ENCODE peak calls at places on chromosome 18, in ten cellular contexts. F is astrocyte of the spinal cord; P is CD4-positive, alpha-beta T cell; D is GM06990; Y is right lobe of liver; I is AG09319; Q is foreskin fibroblast; G is fibroblast of the aortic adventitia; A is fibroblast of lung; K is nephron progenitor cell. Z is an unnamed sample.

GRCh38 chr18:5298156-5298852 is 2.8 kb upstream of the ZBTB14 start:
- DNase-seq in D (no peak), K (no peak), A (no peak), Y (no peak), G (no peak), Q (no peak), P (no peak), F (peak), I (no peak), Z (no peak)

GRCh38 chr18:3935316-3935715 is 485.3 kb downstream of the TGIF1 start:
- DNase-seq in Q (peak), A (no peak), D (no peak), K (no peak), Y (no peak), P (no peak), G (peak), I (no peak), F (no peak), Z (no peak)

GRCh38 chr18:76963951-76964350 is 141.6 kb downstream of the ZNF236 start:
- DNase-seq in G (no peak), Y (no peak), F (no peak), D (no peak), A (no peak), Q (no peak), I (no peak), K (no peak), P (no peak), Z (no peak)

GRCh38 chr18:7390731-7391492 is 160.0 kb downstream of the LRRC30 start:
- DNase-seq in A (no peak), D (no peak), I (no peak), P (no peak), G (no peak), Q (no peak), Y (no peak), F (no peak), K (no peak), Z (no peak)

GRCh38 chr18:29164993-29165599 is 988.2 kb upstream of the CDH2 start:
- DNase-seq in I (peak), F (peak), Q (peak), D (no peak), Y (no peak), A (peak), K (no peak), P (no peak), G (peak), Z (no peak)

GRCh38 chr18:79925656-79925979 is 25.8 kb downstream of the SLC66A2 start:
- DNase-seq in K (no peak), F (no peak), A (no peak), G (no peak), P (no peak), I (no peak), D (no peak), Y (no peak), Q (no peak), Z (no peak)

GRCh38 chr18:48804856-48805610 is 145.7 kb downstream of the SMAD7 start:
- DNase-seq in A (no peak), I (no peak), K (peak), Y (no peak), Q (no peak), D (no peak), F (no peak), G (no peak), P (no peak), Z (peak)

GRCh38 chr18:62897153-62897552 is 181.8 kb downstream of the PHLPP1 start:
- DNase-seq in K (no peak), G (peak), P (no peak), Q (peak), D (no peak), I (no peak), A (peak), Y (no peak), F (peak), Z (no peak)

GRCh38 chr18:74172697-74173433 is 24.5 kb downstream of the TIMM21 start:
- DNase-seq in A (no peak), I (no peak), G (no peak), F (no peak), Y (no peak), D (no peak), Q (no peak), K (no peak), P (no peak), Z (no peak)

GRCh38 chr18:27226556-27227075 is 41.5 kb upstream of the CHST9 start:
- DNase-seq in Q (no peak), P (no peak), A (no peak), F (no peak), D (no peak), I (no peak), G (no peak), K (no peak), Y (no peak), Z (no peak)

GRCh38 chr18:49368876-49369440 is 91.5 kb downstream of the DYM start:
- DNase-seq in K (peak), A (peak), I (no peak), D (no peak), Q (no peak), Y (peak), F (peak), G (peak), P (no peak), Z (no peak)

GRCh38 chr18:76572517-76573247 is 77.6 kb upstream of the ZNF516 start:
- DNase-seq in F (no peak), Q (peak), G (no peak), D (no peak), I (no peak), Y (peak), A (no peak), P (no peak), K (no peak), Z (no peak)

GRCh38 chr18:6561029-6561861 is 146.5 kb upstream of the L3MBTL4 start:
- DNase-seq in D (no peak), A (no peak), Y (no peak), P (no peak), I (no peak), G (peak), F (no peak), K (peak), Q (peak), Z (no peak)

GRCh38 chr18:56248613-56249235 is 389.7 kb downstream of the TXNL1 start:
- DNase-seq in P (no peak), Q (no peak), A (no peak), F (no peak), D (peak), Y (no peak), G (no peak), K (no peak), I (no peak), Z (peak)

GRCh38 chr18:25862881-25863600 is 227.4 kb downstream of the SS18 start:
- DNase-seq in F (no peak), G (no peak), D (no peak), I (peak), K (no peak), P (no peak), A (peak), Q (peak), Y (no peak), Z (no peak)

GRCh38 chr18:79868811-79869541 is 71.2 kb downstream of the KCNG2 start:
- DNase-seq in I (no peak), K (no peak), F (no peak), Y (no peak), A (no peak), P (no peak), G (no peak), D (no peak), Q (no peak), Z (no peak)

GRCh38 chr18:30929065-30929464 is 113.5 kb downstream of the DSC3 start:
- DNase-seq in I (no peak), K (no peak), F (no peak), A (no peak), Q (no peak), Y (no peak), P (no peak), G (no peak), D (no peak), Z (no peak)

GRCh38 chr18:78977627-78978271 is 1.9 kb upstream of the SALL3 start:
- DNase-seq in Q (peak), D (no peak), G (no peak), I (no peak), A (peak), Y (no peak), P (no peak), F (no peak), K (peak), Z (no peak)

GRCh38 chr18:55927831-55928230 is 339.8 kb upstream of the TCF4 start:
- DNase-seq in G (peak), D (no peak), K (no peak), Y (no peak), Q (peak), I (peak), P (no peak), A (peak), F (peak), Z (no peak)

GRCh38 chr18:49632588-49632987 is 70.7 kb downstream of the LIPG start:
- DNase-seq in K (no peak), A (no peak), Y (no peak), P (no peak), G (no peak), I (no peak), Q (no peak), D (no peak), F (no peak), Z (no peak)

GRCh38 chr18:25422230-25422629 is 70.3 kb upstream of the ZNF521 start:
- DNase-seq in P (no peak), F (no peak), G (no peak), Q (peak), A (no peak), I (no peak), K (no peak), Y (no peak), D (no peak), Z (no peak)

GRCh38 chr18:74944676-74945075 is 264.3 kb downstream of the PTGR3 start:
- DNase-seq in A (peak), Y (no peak), F (no peak), I (no peak), D (no peak), G (no peak), K (no peak), Q (no peak), P (no peak), Z (no peak)

GRCh38 chr18:3906072-3906471 is 456.1 kb downstream of the TGIF1 start:
- DNase-seq in G (peak), P (no peak), Q (no peak), I (no peak), K (no peak), F (no peak), A (peak), Y (no peak), D (no peak), Z (no peak)

GRCh38 chr18:6271585-6271984 is 143.1 kb downstream of the L3MBTL4 start:
- DNase-seq in K (no peak), Y (no peak), P (no peak), D (no peak), F (no peak), Q (no peak), I (no peak), G (no peak), A (no peak), Z (no peak)

GRCh38 chr18:5309888-5310470 is 14.5 kb upstream of the ZBTB14 start:
- DNase-seq in P (no peak), Q (no peak), D (peak), Y (no peak), K (no peak), I (no peak), A (no peak), G (peak), F (no peak), Z (no peak)

GRCh38 chr18:64311859-64312258 is 163.0 kb upstream of the LINC00305 start:
- DNase-seq in Q (no peak), G (no peak), Y (no peak), A (no peak), D (no peak), P (no peak), K (no peak), F (no peak), I (no peak), Z (no peak)

GRCh38 chr18:55731594-55732042 is 143.6 kb upstream of the TCF4 start:
- DNase-seq in F (peak), K (no peak), I (no peak), Q (peak), P (no peak), D (no peak), Y (no peak), G (peak), A (peak), Z (no peak)

GRCh38 chr18:8329186-8329771 is 280.0 kb upstream of the RAB12 start:
- DNase-seq in A (peak), F (peak), K (no peak), G (peak), Y (no peak), P (no peak), D (no peak), I (no peak), Q (peak), Z (no peak)

GRCh38 chr18:71336811-71337210 is 1048.0 kb downstream of the SOCS6 start:
- DNase-seq in P (no peak), A (no peak), Y (no peak), K (no peak), Q (no peak), I (no peak), G (no peak), D (no peak), F (no peak), Z (no peak)

GRCh38 chr18:4455113-4455811 is at the start of gene DLGAP1:
- DNase-seq in G (peak), K (peak), Y (peak), I (no peak), Q (no peak), A (peak), P (no peak), D (peak), F (peak), Z (no peak)

GRCh38 chr18:24600076-24600654 is 139.7 kb downstream of the HRH4 start:
- DNase-seq in F (peak), Y (no peak), D (peak), G (peak), I (peak), K (peak), Q (peak), A (peak), P (no peak), Z (no peak)

GRCh38 chr18:13178976-13179375 is 39.6 kb upstream of the LDLRAD4 start:
- DNase-seq in G (no peak), Q (no peak), F (no peak), P (no peak), I (peak), K (no peak), Y (no peak), A (peak), D (no peak), Z (no peak)

GRCh38 chr18:641224-641623 is 16.2 kb upstream of the TYMS start:
- DNase-seq in D (no peak), G (no peak), Q (no peak), I (no peak), P (no peak), Y (no peak), F (no peak), A (no peak), K (no peak), Z (no peak)

GRCh38 chr18:995641-996040 is 91.0 kb downstream of the ADCYAP1 start:
- DNase-seq in F (peak), D (no peak), P (no peak), K (no peak), Q (no peak), G (peak), Y (no peak), I (no peak), A (peak), Z (no peak)

DNA sequence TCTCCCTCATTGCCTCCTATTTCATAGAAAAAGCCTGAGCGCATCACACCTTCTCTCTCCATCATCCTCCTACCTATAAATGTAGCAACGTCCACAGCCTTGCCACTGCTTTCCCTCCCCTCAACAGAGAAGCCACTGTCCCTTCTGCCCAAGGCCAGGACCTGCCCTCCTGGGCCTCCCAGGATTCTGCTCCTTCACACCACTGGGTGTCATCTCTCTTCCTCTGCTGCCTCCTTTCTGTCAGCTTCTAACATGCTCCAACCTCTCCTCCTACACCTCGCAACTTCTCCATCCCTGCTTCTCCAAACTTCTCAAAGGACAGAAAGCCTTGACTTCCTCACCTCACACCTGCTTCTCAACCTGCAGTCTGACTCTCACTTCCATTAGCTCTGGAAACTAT is 21.2 kb upstream of the ME2 start:
- DNase-seq in G (no peak), Y (no peak), K (no peak), F (no peak), A (no peak), I (no peak), Q (no peak), P (no peak), D (no peak), Z (no peak)
- TF ChIP-seq CTCF in G (no peak), Y (no peak), K (no peak), F (no peak), A (no peak), I (no peak), Q (no peak), P (no peak), D (no peak), Z (no peak)

GRCh38 chr18:11859903-11860407 is 8.7 kb downstream of the CHMP1B start:
- DNase-seq in Y (no peak), P (no peak), F (peak), D (no peak), I (no peak), Q (peak), K (no peak), A (peak), G (peak), Z (no peak)
- TF ChIP-seq CTCF in Y (no peak), P (no peak), F (peak), D (no peak), I (no peak), Q (peak), K (no peak), A (peak), G (peak), Z (no peak)

GRCh38 chr18:43077510-43078290 is 37.8 kb downstream of the RIT2 start:
- DNase-seq in Q (no peak), F (no peak), I (no peak), Y (no peak), G (no peak), K (no peak), A (no peak), D (no peak), P (no peak), Z (no peak)

GRCh38 chr18:43080671-43081070 is 34.8 kb downstream of the RIT2 start:
- DNase-seq in K (no peak), I (no peak), D (no peak), P (no peak), G (no peak), Q (no peak), Y (no peak), A (no peak), F (no peak), Z (no peak)

GRCh38 chr18:43078485-43079092 is 36.9 kb downstream of the RIT2 start:
- DNase-seq in Q (no peak), K (no peak), A (no peak), P (no peak), D (no peak), G (no peak), I (no peak), Y (no peak), F (no peak), Z (no peak)

GRCh38 chr18:43079422-43079821 is 36.1 kb downstream of the RIT2 start:
- DNase-seq in I (no peak), F (no peak), Y (no peak), G (no peak), K (no peak), P (no peak), Q (no peak), A (no peak), D (no peak), Z (no peak)

GRCh38 chr18:43081396-43081795 is 34.1 kb downstream of the RIT2 start:
- DNase-seq in Q (no peak), K (no peak), Y (no peak), I (no peak), P (no peak), F (no peak), G (no peak), A (no peak), D (no peak), Z (no peak)
- TF ChIP-seq CTCF in Q (no peak), K (no peak), Y (no peak), I (no peak), P (no peak), F (no peak), G (no peak), A (no peak), D (no peak), Z (no peak)

GRCh38 chr18:58044370-58045264 is 591 bp downstream of the NEDD4L start:
- DNase-seq in Y (peak), I (no peak), K (peak), G (peak), F (peak), P (peak), A (peak), D (peak), Q (peak), Z (peak)
- TF ChIP-seq CTCF in Y (peak), I (no peak), K (no peak), G (no peak), F (no peak), P (peak), A (peak), D (peak), Q (no peak), Z (no peak)

DNA sequence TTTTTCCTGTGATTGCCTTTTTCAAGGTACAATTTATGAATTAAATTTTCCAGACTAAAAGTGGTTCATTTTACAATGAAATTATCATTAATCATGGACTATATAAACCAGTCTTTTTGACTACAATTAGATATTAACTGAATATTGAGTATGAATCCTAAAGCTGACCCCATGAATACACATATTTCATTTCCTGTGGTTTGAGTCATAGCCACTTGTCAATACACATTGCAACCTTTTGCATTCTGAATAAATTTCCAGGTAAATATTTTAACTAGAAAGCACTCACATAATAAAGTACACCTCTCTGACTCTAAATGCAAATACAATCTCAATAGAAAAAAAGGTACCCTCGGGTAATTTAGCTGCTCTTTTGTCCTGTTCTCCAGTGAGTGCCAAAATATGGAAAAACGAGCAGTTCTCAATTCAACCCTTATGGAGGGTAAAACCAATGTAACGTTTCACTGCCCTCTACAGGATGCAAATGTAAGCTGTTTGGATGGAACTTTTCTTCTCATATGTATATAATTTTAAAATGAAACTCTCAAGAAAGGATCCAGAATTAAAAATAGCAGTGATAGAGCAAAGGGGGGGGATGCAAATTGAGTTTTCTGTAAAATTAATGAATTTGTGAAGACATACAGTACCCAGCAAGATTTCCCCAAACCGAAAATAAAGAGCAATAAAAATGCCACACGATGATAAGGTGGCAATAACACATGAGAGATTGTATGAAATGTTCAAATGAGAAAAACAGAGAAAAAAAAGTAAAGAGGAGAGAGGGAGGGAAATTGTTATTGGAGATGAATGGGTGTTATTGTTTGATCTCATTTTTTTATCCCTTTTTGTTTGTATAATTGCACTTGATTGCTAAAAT is 1795.7 kb upstream of the PIK3C3 start:
- DNase-seq in F (peak), A (peak), Y (no peak), G (no peak), P (no peak), Q (peak), I (no peak), D (no peak), K (no peak), Z (no peak)
- TF ChIP-seq CTCF in F (peak), A (peak), Y (no peak), G (no peak), P (no peak), Q (peak), I (no peak), D (peak), K (peak), Z (no peak)

GRCh38 chr18:10015941-10016819 is 102.4 kb downstream of the VAPA start:
- DNase-seq in D (no peak), Q (peak), Y (no peak), F (peak), G (peak), A (peak), K (no peak), P (no peak), I (peak), Z (no peak)
- TF ChIP-seq CTCF in D (no peak), Q (peak), Y (no peak), F (peak), G (peak), A (peak), K (no peak), P (no peak), I (peak), Z (no peak)

Z was measured in activated B cell treated with CpG ODN at 0.5 μM for 24 hours.